ENCODE peak calls at places on chromosomes 3 and 15, in six cellular contexts. U, X, A, F, C and J are unnamed samples.

GRCh38 chr15:78085928-78086327 is 6.4 kb upstream of the SH2D7 start:
- DNase-seq in X (no peak), A (peak), U (no peak), C (no peak), F (no peak), J (peak)

GRCh38 chr15:39466428-39466827 is 114.5 kb upstream of the THBS1 start:
- DNase-seq in U (no peak), A (no peak), C (peak), F (peak), X (peak), J (no peak)

GRCh38 chr3:86869536-86869935 is 121.4 kb downstream of the VGLL3 start:
- DNase-seq in F (no peak), X (no peak), U (no peak), C (no peak), A (no peak), J (no peak)

GRCh38 chr3:112856537-112856936 is 9.9 kb upstream of the CD200R1L start:
- DNase-seq in X (no peak), F (no peak), A (no peak), U (no peak), C (no peak), J (no peak)

GRCh38 chr3:133833880-133834620 is 28.4 kb downstream of the SRPRB start:
- DNase-seq in F (no peak), C (no peak), X (no peak), A (no peak), U (peak), J (no peak)

GRCh38 chr3:64575211-64575844 is 112.5 kb downstream of the ADAMTS9 start:
- DNase-seq in X (no peak), U (peak), C (no peak), A (peak), F (no peak), J (peak)

GRCh38 chr3:147924755-147925154 is 515.6 kb downstream of the ZIC1 start:
- DNase-seq in F (no peak), U (no peak), C (no peak), X (no peak), A (no peak), J (no peak)

GRCh38 chr15:40902605-40903561 is 8.6 kb downstream of the VPS18 start:
- DNase-seq in X (no peak), A (peak), F (no peak), U (peak), C (no peak), J (no peak)

GRCh38 chr3:178084938-178085816 is 451.1 kb upstream of the KCNMB2 start:
- DNase-seq in A (peak), C (peak), U (peak), X (peak), F (peak), J (peak)

GRCh38 chr3:152738656-152739055 is 96.3 kb upstream of the P2RY1 start:
- DNase-seq in F (no peak), C (no peak), X (no peak), A (peak), U (no peak), J (peak)

GRCh38 chr3:54830658-54831057 is 97.2 kb downstream of the LRTM1 start:
- DNase-seq in U (no peak), C (no peak), A (peak), F (no peak), X (no peak), J (peak)
- TF ChIP-seq CTCF in U (peak), C (peak), A (peak), F (peak), X (no peak), J (peak)

GRCh38 chr3:184176377-184177330 is 2.0 kb downstream of the AP2M1 start:
- DNase-seq in C (peak), A (peak), X (peak), U (peak), F (peak), J (peak)

GRCh38 chr3:184175981-184176376 is 1.3 kb downstream of the AP2M1 start:
- DNase-seq in C (no peak), F (no peak), X (no peak), A (no peak), U (peak), J (no peak)

GRCh38 chr3:184178522-184179138 is 4.0 kb downstream of the AP2M1 start:
- DNase-seq in X (peak), C (no peak), U (peak), A (no peak), F (no peak), J (no peak)

GRCh38 chr3:184177331-184177731 is 2.7 kb downstream of the AP2M1 start:
- DNase-seq in F (no peak), U (peak), A (peak), C (no peak), X (peak), J (peak)

GRCh38 chr3:184177767-184178306 is 3.2 kb downstream of the AP2M1 start:
- DNase-seq in U (no peak), F (no peak), A (no peak), X (peak), C (no peak), J (no peak)
- H3K4me3 ChIP-seq in U (peak), F (no peak), A (peak), X (no peak), C (no peak), J (no peak)

GRCh38 chr3:47406762-47407149 is 25.9 kb downstream of the PTPN23 start:
- DNase-seq in C (peak), U (no peak), F (no peak), A (no peak), X (no peak), J (no peak)
- TF ChIP-seq CTCF in C (no peak), U (no peak), F (no peak), A (no peak), X (no peak), J (no peak)

GRCh38 chr3:197736010-197736490 is 654 bp downstream of the RUBCN start:
- DNase-seq in F (no peak), C (peak), A (peak), U (peak), X (no peak), J (no peak)

GRCh38 chr3:197736491-197737318 is at the start of gene RUBCN:
- DNase-seq in X (peak), F (peak), U (peak), A (peak), C (peak), J (peak)

GRCh38 chr3:197737319-197737649 is 580 bp upstream of the RUBCN start:
- DNase-seq in U (peak), C (no peak), F (no peak), X (no peak), A (no peak), J (no peak)

GRCh38 chr3:197733042-197733441 is 3.7 kb downstream of the RUBCN start:
- DNase-seq in U (no peak), A (no peak), C (no peak), F (no peak), X (no peak), J (no peak)

GRCh38 chr3:197734667-197735318 is 1.9 kb downstream of the RUBCN start:
- DNase-seq in C (no peak), U (peak), X (no peak), F (no peak), A (no peak), J (no peak)
- H3K4me3 ChIP-seq in C (no peak), U (no peak), X (no peak), F (no peak), A (no peak), J (no peak)

DNA sequence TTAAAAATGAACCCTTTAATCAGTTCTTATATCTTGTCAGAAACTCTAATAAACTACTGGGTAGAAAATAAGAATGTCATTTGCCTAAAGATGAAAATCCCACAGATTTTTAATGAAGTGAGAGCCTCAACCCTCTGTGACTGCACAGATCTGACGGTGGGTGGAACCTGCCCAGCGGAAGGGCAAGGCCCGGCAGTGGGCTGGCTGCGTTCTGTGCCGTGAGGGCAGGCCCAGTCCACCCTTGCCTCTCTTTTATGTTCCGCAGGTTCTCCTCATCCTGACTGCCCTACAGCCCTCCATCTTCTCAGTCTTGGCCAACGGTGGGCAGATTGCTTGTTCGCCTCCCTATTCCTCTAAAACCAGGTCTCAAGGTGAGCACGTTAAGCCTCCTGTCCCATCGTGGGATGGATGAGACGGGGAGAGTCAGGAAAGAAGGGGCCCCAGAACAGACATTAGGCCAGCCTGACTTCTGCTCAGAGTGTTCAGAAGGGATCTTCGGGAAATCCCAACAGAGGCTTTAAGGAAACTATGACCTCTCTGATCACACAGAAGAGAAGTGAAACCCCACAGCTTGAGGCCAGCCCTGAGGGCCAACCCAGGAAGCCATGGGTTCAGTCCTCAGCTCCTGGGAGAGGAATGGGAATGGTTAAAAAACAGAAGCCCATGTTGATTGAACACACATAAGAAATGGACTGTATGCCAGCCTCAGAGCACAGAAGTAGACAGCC is 16.0 kb downstream of the SLC51A start:
- DNase-seq in A (no peak), C (no peak), X (no peak), U (no peak), F (no peak), J (no peak)
- TF ChIP-seq CTCF in A (no peak), C (no peak), X (no peak), U (no peak), F (no peak), J (no peak)

GRCh38 chr15:30992465-30992864 is 1.0 kb upstream of the MTMR10 start:
- DNase-seq in X (no peak), U (no peak), C (peak), A (no peak), F (peak), J (no peak)
- H3K4me3 ChIP-seq in X (no peak), U (peak), C (no peak), A (no peak), F (peak), J (peak)